ENCODE peak calls at places on chromosomes 11 and 22, in five cellular contexts. One of them, this sample, is unnamed.

GRCh38 chr22:30586414-30586813 is 5.3 kb downstream of the PES1 start:
- DNase-seq in stomach: no peak
- DNase-seq in lower leg skin: no peak
- DNase-seq in prostate gland: no peak
- DNase-seq in spleen: no peak
- DNase-seq in this sample: no peak

GRCh38 chr11:134014502-134014901 is 54.4 kb upstream of the JAM3 start:
- DNase-seq in stomach: no peak
- DNase-seq in lower leg skin: no peak
- DNase-seq in prostate gland: no peak
- DNase-seq in spleen: no peak
- DNase-seq in this sample: no peak

GRCh38 chr11:61963282-61964057 is 4.0 kb downstream of the FTH1 start:
- DNase-seq in stomach: no peak
- DNase-seq in lower leg skin: no peak
- DNase-seq in prostate gland: no peak
- DNase-seq in spleen: peak
- DNase-seq in this sample: no peak

GRCh38 chr11:67600324-67601029 is 6.3 kb upstream of the NDUFV1 start:
- DNase-seq in stomach: no peak
- DNase-seq in lower leg skin: no peak
- DNase-seq in prostate gland: no peak
- DNase-seq in spleen: peak
- DNase-seq in this sample: no peak

GRCh38 chr11:118679483-118679882 is at the start of gene TREH:
- DNase-seq in stomach: peak
- DNase-seq in lower leg skin: no peak
- DNase-seq in prostate gland: no peak
- DNase-seq in spleen: peak
- DNase-seq in this sample: no peak

GRCh38 chr22:38016182-38017078 is 32.1 kb upstream of the SOX10 start:
- DNase-seq in stomach: peak
- DNase-seq in lower leg skin: no peak
- DNase-seq in prostate gland: peak
- DNase-seq in spleen: no peak
- DNase-seq in this sample: no peak

GRCh38 chr22:23789638-23790037 is 2.9 kb downstream of the SMARCB1 start:
- DNase-seq in stomach: no peak
- DNase-seq in lower leg skin: no peak
- DNase-seq in prostate gland: no peak
- DNase-seq in spleen: peak
- DNase-seq in this sample: no peak

GRCh38 chr11:115985896-115986295 is 481.7 kb upstream of the CADM1 start:
- DNase-seq in stomach: no peak
- DNase-seq in lower leg skin: no peak
- DNase-seq in prostate gland: no peak
- DNase-seq in spleen: no peak
- DNase-seq in this sample: no peak

GRCh38 chr22:44102856-44103255 is 77.9 kb upstream of the PARVG start:
- DNase-seq in stomach: no peak
- DNase-seq in lower leg skin: no peak
- DNase-seq in prostate gland: no peak
- DNase-seq in spleen: peak
- DNase-seq in this sample: no peak

GRCh38 chr22:38569181-38569971 is 607 bp downstream of the DMC1 start:
- DNase-seq in stomach: no peak
- DNase-seq in lower leg skin: no peak
- DNase-seq in prostate gland: no peak
- DNase-seq in spleen: peak
- DNase-seq in this sample: peak

GRCh38 chr11:64609436-64610047 is 18.5 kb downstream of the SLC22A12 start:
- DNase-seq in stomach: no peak
- DNase-seq in lower leg skin: no peak
- DNase-seq in prostate gland: no peak
- DNase-seq in spleen: no peak
- DNase-seq in this sample: no peak

GRCh38 chr11:118214210-118214914 is 10.4 kb downstream of the JAML start:
- DNase-seq in stomach: no peak
- DNase-seq in lower leg skin: no peak
- DNase-seq in prostate gland: no peak
- DNase-seq in spleen: no peak
- DNase-seq in this sample: no peak

GRCh38 chr11:68010058-68011041 is at the start of gene ALDH3B1:
- DNase-seq in stomach: peak
- DNase-seq in lower leg skin: peak
- DNase-seq in prostate gland: peak
- DNase-seq in spleen: peak
- DNase-seq in this sample: no peak

GRCh38 chr11:93648168-93648567 is 13.3 kb upstream of the CEP295 start:
- DNase-seq in stomach: no peak
- DNase-seq in lower leg skin: no peak
- DNase-seq in prostate gland: no peak
- DNase-seq in spleen: no peak
- DNase-seq in this sample: no peak

GRCh38 chr11:47257518-47258316 is at the start of gene NR1H3:
- DNase-seq in stomach: peak
- DNase-seq in lower leg skin: peak
- DNase-seq in prostate gland: peak
- DNase-seq in spleen: peak
- DNase-seq in this sample: no peak

GRCh38 chr11:94998285-94998684 is 24.8 kb downstream of the KDM4D start:
- DNase-seq in stomach: no peak
- DNase-seq in lower leg skin: no peak
- DNase-seq in prostate gland: no peak
- DNase-seq in spleen: no peak
- DNase-seq in this sample: no peak

GRCh38 chr11:69213315-69213714 is 57.6 kb downstream of the SMIM38 start:
- DNase-seq in stomach: peak
- DNase-seq in lower leg skin: no peak
- DNase-seq in prostate gland: no peak
- DNase-seq in spleen: no peak
- DNase-seq in this sample: no peak

GRCh38 chr11:8263109-8263768 is 439 bp downstream of the LMO1 start:
- DNase-seq in stomach: no peak
- DNase-seq in lower leg skin: no peak
- DNase-seq in prostate gland: no peak
- DNase-seq in spleen: peak
- DNase-seq in this sample: peak

GRCh38 chr11:125903753-125904659 is at the start of gene DDX25:
- DNase-seq in stomach: no peak
- DNase-seq in lower leg skin: no peak
- DNase-seq in prostate gland: no peak
- DNase-seq in spleen: peak
- DNase-seq in this sample: no peak

GRCh38 chr11:10478066-10478465 is 23.0 kb downstream of the AMPD3 start:
- DNase-seq in stomach: no peak
- DNase-seq in lower leg skin: no peak
- DNase-seq in prostate gland: no peak
- DNase-seq in spleen: no peak
- DNase-seq in this sample: no peak

GRCh38 chr11:65814131-65814959 is 19.4 kb upstream of the SNX32 start:
- DNase-seq in stomach: peak
- DNase-seq in lower leg skin: no peak
- DNase-seq in prostate gland: no peak
- DNase-seq in spleen: no peak
- DNase-seq in this sample: no peak

GRCh38 chr11:10780040-10780439 is 28.7 kb downstream of the EIF4G2 start:
- DNase-seq in stomach: no peak
- DNase-seq in lower leg skin: no peak
- DNase-seq in prostate gland: no peak
- DNase-seq in spleen: no peak
- DNase-seq in this sample: no peak

GRCh38 chr11:119666463-119667131 is 62.4 kb downstream of the NECTIN1 start:
- DNase-seq in stomach: peak
- DNase-seq in lower leg skin: peak
- DNase-seq in prostate gland: peak
- DNase-seq in spleen: peak
- DNase-seq in this sample: peak

GRCh38 chr11:70028147-70028855 is 49.8 kb upstream of the ANO1 start:
- DNase-seq in stomach: no peak
- DNase-seq in lower leg skin: no peak
- DNase-seq in prostate gland: no peak
- DNase-seq in spleen: no peak
- DNase-seq in this sample: no peak

GRCh38 chr11:17822021-17822781 is 87.6 kb downstream of the KCNC1 start:
- DNase-seq in stomach: no peak
- DNase-seq in lower leg skin: no peak
- DNase-seq in prostate gland: no peak
- DNase-seq in spleen: no peak
- DNase-seq in this sample: no peak

GRCh38 chr11:58330861-58331260 is 28.0 kb downstream of the OR5B17 start:
- DNase-seq in stomach: no peak
- DNase-seq in lower leg skin: no peak
- DNase-seq in prostate gland: no peak
- DNase-seq in spleen: no peak
- DNase-seq in this sample: no peak
- TF ChIP-seq POLR2A in stomach: no peak
- TF ChIP-seq POLR2A in lower leg skin: no peak
- TF ChIP-seq POLR2A in prostate gland: no peak
- TF ChIP-seq POLR2A in spleen: no peak
- TF ChIP-seq POLR2A in this sample: no peak

DNA sequence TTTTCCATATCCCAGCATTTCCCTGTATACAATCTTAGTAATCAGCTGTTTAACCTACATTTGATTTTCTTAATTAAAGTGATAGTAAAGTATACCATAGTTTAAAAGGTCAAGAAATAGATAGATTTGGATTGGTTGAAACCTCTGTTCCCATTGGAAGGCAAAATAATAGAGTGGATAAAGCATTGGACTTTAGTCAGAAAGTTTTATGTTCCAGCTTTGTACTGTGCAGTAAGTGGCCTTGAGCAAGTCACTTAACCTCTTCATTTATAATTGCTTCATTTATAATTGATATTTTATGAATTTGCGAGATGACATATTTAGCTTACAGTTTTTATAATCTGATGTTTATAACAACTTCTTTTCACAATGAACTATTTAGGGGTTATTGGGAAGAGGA is 3.6 kb downstream of the ZFP91 start:
- DNase-seq in stomach: no peak
- DNase-seq in lower leg skin: no peak
- DNase-seq in prostate gland: no peak
- DNase-seq in spleen: no peak
- DNase-seq in this sample: no peak
- TF ChIP-seq POLR2A in stomach: no peak
- TF ChIP-seq POLR2A in lower leg skin: no peak
- TF ChIP-seq POLR2A in prostate gland: no peak
- TF ChIP-seq POLR2A in spleen: no peak
- TF ChIP-seq POLR2A in this sample: no peak

DNA sequence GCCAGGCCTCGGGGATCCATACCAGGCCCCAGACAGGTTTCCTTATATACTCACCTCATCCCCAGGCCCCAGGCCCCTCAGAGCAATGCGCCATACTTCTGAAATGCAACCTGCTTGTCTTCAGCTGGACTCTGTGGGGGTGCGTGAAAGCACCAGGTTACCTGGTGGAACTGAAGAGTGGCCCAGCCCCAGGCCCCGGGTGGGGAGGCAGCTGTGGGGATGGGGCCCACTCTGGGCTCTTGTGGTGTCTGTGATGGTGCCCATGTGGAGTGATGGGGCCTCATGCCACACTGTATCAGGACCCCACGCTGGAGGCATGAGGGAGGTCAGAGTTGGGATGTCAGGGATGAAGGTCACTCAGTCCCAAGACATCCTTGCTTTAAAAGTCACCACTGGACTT is 999.0 kb downstream of the BRD1 start:
- DNase-seq in stomach: no peak
- DNase-seq in lower leg skin: no peak
- DNase-seq in prostate gland: no peak
- DNase-seq in spleen: peak
- DNase-seq in this sample: no peak
- TF ChIP-seq POLR2A in stomach: no peak
- TF ChIP-seq POLR2A in lower leg skin: no peak
- TF ChIP-seq POLR2A in prostate gland: no peak
- TF ChIP-seq POLR2A in spleen: no peak
- TF ChIP-seq POLR2A in this sample: no peak

DNA sequence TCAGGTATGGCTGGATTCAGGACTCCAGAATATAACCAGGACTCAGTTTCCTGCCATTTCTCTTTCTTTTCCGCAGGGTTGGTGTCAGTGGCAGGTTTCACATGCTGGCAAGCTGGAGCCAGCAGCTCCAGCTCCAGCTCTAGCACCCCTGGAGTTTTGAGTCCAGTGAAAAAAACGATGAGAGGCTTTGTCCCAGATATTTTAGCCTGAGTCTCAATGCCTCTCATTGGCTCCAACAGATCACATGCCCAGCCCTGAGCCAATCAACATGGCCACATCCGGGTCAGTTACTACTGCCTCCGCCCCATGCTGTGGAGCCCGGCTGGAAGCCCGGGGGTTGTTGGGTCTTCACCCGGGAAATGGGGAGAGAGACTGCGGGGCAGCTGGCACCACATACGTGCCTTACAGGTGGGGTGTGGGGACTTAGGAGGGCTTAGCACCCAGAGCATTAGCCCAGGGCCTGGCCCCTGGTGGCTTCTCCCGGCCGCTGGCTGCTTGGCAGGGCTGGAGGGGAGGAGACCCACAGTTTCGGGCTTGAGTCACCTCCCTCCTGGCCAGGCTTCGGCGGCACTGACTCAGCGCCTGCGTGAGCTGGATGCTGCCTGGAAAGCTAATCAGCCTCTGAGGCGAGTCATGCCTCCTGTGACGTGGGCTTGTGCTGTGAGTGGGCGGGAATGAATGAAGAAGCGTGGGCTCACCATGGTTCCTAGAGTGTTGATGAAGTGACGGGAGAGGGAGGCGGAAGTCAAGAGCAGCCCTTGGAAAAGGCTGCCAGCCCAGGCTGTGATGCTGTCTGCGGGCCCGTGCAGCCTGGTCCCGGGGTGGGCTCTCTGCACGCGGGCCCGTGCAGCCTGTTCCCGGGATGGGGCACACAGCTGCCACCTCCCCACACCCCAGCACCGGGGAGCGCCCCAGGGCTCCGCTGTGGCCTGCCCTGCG is 15.3 kb upstream of the MRTFA start:
- DNase-seq in stomach: peak
- DNase-seq in lower leg skin: peak
- DNase-seq in prostate gland: peak
- DNase-seq in spleen: peak
- DNase-seq in this sample: peak
- TF ChIP-seq POLR2A in stomach: peak
- TF ChIP-seq POLR2A in lower leg skin: no peak
- TF ChIP-seq POLR2A in prostate gland: no peak
- TF ChIP-seq POLR2A in spleen: no peak
- TF ChIP-seq POLR2A in this sample: peak

GRCh38 chr11:57741132-57742086 is at the start of gene SELENOH:
- DNase-seq in stomach: peak
- DNase-seq in lower leg skin: peak
- DNase-seq in prostate gland: peak
- DNase-seq in spleen: peak
- DNase-seq in this sample: peak
- TF ChIP-seq POLR2A in stomach: no peak
- TF ChIP-seq POLR2A in lower leg skin: no peak
- TF ChIP-seq POLR2A in prostate gland: peak
- TF ChIP-seq POLR2A in spleen: peak
- TF ChIP-seq POLR2A in this sample: peak

This sample was measured in GM12892.